ENCODE peak calls at places on chromosome 10, in five cellular contexts. I, M, S, V and Z are unnamed samples.

GRCh38 chr10:62127975-62128374 is 140.7 kb downstream of the RTKN2 start:
- DNase-seq in V (no peak), I (no peak), S (no peak), M (no peak), Z (no peak)

GRCh38 chr10:88592425-88592824 is 5.9 kb downstream of the LIPJ start:
- DNase-seq in M (no peak), S (no peak), I (no peak), V (no peak), Z (no peak)

GRCh38 chr10:17059197-17059688 is 70.4 kb downstream of the CUBN start:
- DNase-seq in I (no peak), M (no peak), V (no peak), S (no peak), Z (no peak)

GRCh38 chr10:3471497-3471896 is 298.9 kb upstream of the PITRM1 start:
- DNase-seq in M (no peak), S (no peak), V (no peak), I (no peak), Z (no peak)

GRCh38 chr10:30818010-30818660 is 188.6 kb upstream of the LYZL2 start:
- DNase-seq in V (no peak), I (no peak), S (no peak), M (no peak), Z (no peak)

GRCh38 chr10:122515588-122516231 is 44.8 kb upstream of the DMBT1 start:
- DNase-seq in S (peak), I (peak), M (no peak), V (no peak), Z (no peak)

GRCh38 chr10:132511092-132511491 is 26.5 kb upstream of the INPP5A start:
- DNase-seq in I (peak), V (no peak), M (no peak), S (no peak), Z (no peak)

GRCh38 chr10:125626671-125627070 is 56.3 kb downstream of the TEX36 start:
- DNase-seq in S (no peak), I (no peak), V (no peak), M (no peak), Z (no peak)

GRCh38 chr10:26225322-26225721 is 8.7 kb downstream of the GAD2 start:
- DNase-seq in V (no peak), S (no peak), I (no peak), M (no peak), Z (no peak)

GRCh38 chr10:33609546-33609945 is 275.1 kb upstream of the NRP1 start:
- DNase-seq in M (no peak), I (no peak), V (no peak), S (no peak), Z (no peak)

GRCh38 chr10:36023939-36024338 is 381.8 kb upstream of the FZD8 start:
- DNase-seq in M (no peak), V (no peak), I (no peak), S (no peak), Z (no peak)

GRCh38 chr10:86194684-86195083 is 171.9 kb downstream of the GRID1 start:
- DNase-seq in I (no peak), V (no peak), S (no peak), M (no peak), Z (no peak)

GRCh38 chr10:6069101-6069931 is 7.1 kb upstream of the IL2RA start:
- DNase-seq in I (no peak), M (no peak), V (no peak), S (peak), Z (no peak)

GRCh38 chr10:77756319-77757232 is 119.0 kb upstream of the KCNMA1 start:
- DNase-seq in I (peak), V (peak), S (peak), M (no peak), Z (peak)

GRCh38 chr10:126663328-126663727 is 7.2 kb downstream of the C10orf90 start:
- DNase-seq in M (peak), V (no peak), I (no peak), S (peak), Z (peak)

GRCh38 chr10:74669210-74669609 is 157.2 kb upstream of the KAT6B start:
- DNase-seq in I (no peak), V (no peak), M (no peak), S (no peak), Z (no peak)

GRCh38 chr10:29471483-29471859 is 163.3 kb downstream of the SVIL start:
- DNase-seq in V (no peak), S (no peak), M (no peak), I (no peak), Z (no peak)

GRCh38 chr10:3235996-3236510 is 63.5 kb upstream of the PITRM1 start:
- DNase-seq in I (no peak), S (no peak), M (no peak), V (no peak), Z (no peak)

GRCh38 chr10:52746169-52746568 is 26.4 kb downstream of the MBL2 start:
- DNase-seq in V (no peak), I (no peak), S (no peak), M (no peak), Z (no peak)

GRCh38 chr10:92291610-92291859 is 568 bp downstream of the MARCHF5 start:
- DNase-seq in S (no peak), M (no peak), V (no peak), I (no peak), Z (no peak)

GRCh38 chr10:103490986-103491314 is 2.6 kb upstream of the NEURL1 start:
- DNase-seq in S (no peak), V (no peak), I (no peak), M (no peak), Z (no peak)

GRCh38 chr10:118463740-118464139 is 121.6 kb upstream of the FAM204A start:
- DNase-seq in M (no peak), V (no peak), S (no peak), I (no peak), Z (no peak)

GRCh38 chr10:11098628-11099027 is 81.0 kb downstream of the CELF2 start:
- DNase-seq in I (no peak), M (no peak), S (no peak), V (no peak), Z (no peak)

GRCh38 chr10:13654118-13654830 is 67.5 kb downstream of the PRPF18 start:
- DNase-seq in V (no peak), I (no peak), S (no peak), M (no peak), Z (no peak)

GRCh38 chr10:111139567-111139966 is 62.7 kb downstream of the ADRA2A start:
- DNase-seq in V (no peak), M (no peak), S (no peak), I (no peak), Z (no peak)

GRCh38 chr10:84214046-84214572 is 11.2 kb downstream of the LRIT2 start:
- DNase-seq in M (no peak), S (no peak), V (no peak), I (no peak), Z (no peak)

GRCh38 chr10:2619472-2619871 is 447.9 kb upstream of the PFKP start:
- DNase-seq in I (no peak), S (no peak), M (no peak), V (no peak), Z (no peak)

GRCh38 chr10:122240401-122240800 is 30.7 kb upstream of the BTBD16 start:
- DNase-seq in V (no peak), S (no peak), M (no peak), I (no peak), Z (no peak)

GRCh38 chr10:63105811-63106755 is 27.0 kb upstream of the NRBF2 start:
- DNase-seq in M (no peak), I (no peak), S (no peak), V (no peak), Z (no peak)

GRCh38 chr10:126921974-126922525 is 16.8 kb downstream of the DOCK1 start:
- DNase-seq in M (no peak), V (no peak), S (no peak), I (no peak), Z (no peak)

GRCh38 chr10:25896421-25896820 is 37.6 kb upstream of the MYO3A start:
- DNase-seq in V (peak), I (no peak), S (no peak), M (no peak), Z (no peak)

GRCh38 chr10:112985701-112986510 is 35.9 kb downstream of the TCF7L2 start:
- DNase-seq in V (no peak), S (peak), I (no peak), M (no peak), Z (no peak)

GRCh38 chr10:58651040-58651439 is 138.4 kb downstream of the BICC1 start:
- DNase-seq in S (no peak), M (peak), I (no peak), V (no peak), Z (no peak)

GRCh38 chr10:123464428-123465323 is 201.5 kb upstream of the GPR26 start:
- DNase-seq in I (no peak), S (no peak), M (no peak), V (no peak), Z (no peak)

GRCh38 chr10:44016589-44017482 is 368.1 kb downstream of the CXCL12 start:
- DNase-seq in M (no peak), S (no peak), V (no peak), I (no peak), Z (no peak)

GRCh38 chr10:103676058-103676785 is 179.2 kb downstream of the SH3PXD2A start:
- DNase-seq in M (no peak), S (no peak), V (no peak), I (no peak), Z (no peak)

GRCh38 chr10:92681306-92681823 is 8.4 kb upstream of the HHEX start:
- DNase-seq in S (no peak), V (no peak), I (no peak), M (no peak), Z (no peak)

GRCh38 chr10:97018251-97019212 is 167.2 kb downstream of the SLIT1 start:
- DNase-seq in I (no peak), V (no peak), S (no peak), M (no peak), Z (no peak)

GRCh38 chr10:90447836-90448235 is 410.0 kb downstream of the HTR7 start:
- DNase-seq in M (no peak), I (no peak), V (no peak), S (no peak), Z (no peak)